ENCODE peak calls at places on chromosomes 16 and 17, in seven cellular contexts. E, S, L, K, H, V and B are unnamed samples.

GRCh38 chr16:2511128-2511785 is 2.5 kb upstream of the ATP6V0C start:
- DNase-seq in E (no peak), S (peak), L (peak), K (no peak), H (peak), V (no peak), B (no peak)

GRCh38 chr17:67365762-67366192 is 600 bp downstream of the PSMD12 start:
- DNase-seq in E (no peak), S (peak), L (no peak), K (no peak), H (peak), V (no peak), B (peak)

GRCh38 chr17:10050597-10051101 is 145.6 kb upstream of the RCVRN start:
- DNase-seq in E (no peak), S (no peak), L (no peak), K (no peak), H (peak), V (no peak), B (no peak)

GRCh38 chr16:2706085-2706484 is 13.9 kb downstream of the PRSS27 start:
- DNase-seq in E (no peak), S (no peak), L (no peak), K (no peak), H (no peak), V (no peak), B (no peak)

GRCh38 chr17:75799402-75799801 is 14.8 kb downstream of the UNK start:
- DNase-seq in E (no peak), S (no peak), L (no peak), K (no peak), H (no peak), V (no peak), B (no peak)

GRCh38 chr17:76390003-76390421 is 5.6 kb downstream of the SPHK1 start:
- DNase-seq in E (no peak), S (no peak), L (no peak), K (no peak), H (no peak), V (no peak), B (no peak)

GRCh38 chr16:19851476-19851875 is 33.2 kb downstream of the GPRC5B start:
- DNase-seq in E (no peak), S (no peak), L (no peak), K (no peak), H (no peak), V (no peak), B (no peak)

GRCh38 chr16:67986949-67987348 is 6.7 kb upstream of the DPEP3 start:
- DNase-seq in E (no peak), S (no peak), L (no peak), K (no peak), H (no peak), V (no peak), B (no peak)

GRCh38 chr16:4032768-4033167 is 83.5 kb downstream of the ADCY9 start:
- DNase-seq in E (no peak), S (no peak), L (no peak), K (no peak), H (peak), V (no peak), B (no peak)

GRCh38 chr16:84720180-84720579 is 20.4 kb downstream of the USP10 start:
- DNase-seq in E (no peak), S (peak), L (no peak), K (no peak), H (no peak), V (no peak), B (no peak)

GRCh38 chr16:4264546-4264945 is 8.3 kb downstream of the TFAP4 start:
- DNase-seq in E (no peak), S (no peak), L (no peak), K (no peak), H (peak), V (no peak), B (no peak)

GRCh38 chr16:28052274-28053128 is 11.0 kb downstream of the GSG1L start:
- DNase-seq in E (no peak), S (no peak), L (no peak), K (no peak), H (no peak), V (no peak), B (no peak)

GRCh38 chr17:42179911-42180410 is 981 bp downstream of the KCNH4 start:
- DNase-seq in E (peak), S (peak), L (peak), K (peak), H (peak), V (peak), B (no peak)

GRCh38 chr16:13940397-13940933 is 20.5 kb downstream of the ERCC4 start:
- DNase-seq in E (no peak), S (no peak), L (no peak), K (no peak), H (no peak), V (no peak), B (no peak)

GRCh38 chr17:233473-233941 is 52.1 kb upstream of the DOC2B start:
- DNase-seq in E (no peak), S (no peak), L (no peak), K (no peak), H (no peak), V (no peak), B (no peak)

GRCh38 chr17:55717898-55718735 is 4.5 kb downstream of the TMEM100 start:
- DNase-seq in E (peak), S (peak), L (peak), K (peak), H (peak), V (peak), B (no peak)

GRCh38 chr17:39018267-39019134 is 51.3 kb upstream of the FBXO47 start:
- DNase-seq in E (no peak), S (no peak), L (no peak), K (no peak), H (no peak), V (no peak), B (no peak)

GRCh38 chr17:75869282-75870141 is 8.9 kb downstream of the TRIM47 start:
- DNase-seq in E (no peak), S (no peak), L (no peak), K (no peak), H (peak), V (no peak), B (peak)

GRCh38 chr17:9643611-9644010 is 1.7 kb upstream of the USP43 start:
- DNase-seq in E (no peak), S (peak), L (no peak), K (no peak), H (no peak), V (no peak), B (no peak)

GRCh38 chr17:863880-864279 is 81.7 kb downstream of the MRM3 start:
- DNase-seq in E (no peak), S (no peak), L (no peak), K (no peak), H (no peak), V (no peak), B (no peak)

GRCh38 chr17:81635973-81636504 is 873 bp downstream of the NPLOC4 start:
- DNase-seq in E (no peak), S (no peak), L (no peak), K (no peak), H (no peak), V (peak), B (peak)

GRCh38 chr17:17929655-17930380 is 42.4 kb downstream of the TOM1L2 start:
- DNase-seq in E (no peak), S (no peak), L (no peak), K (no peak), H (no peak), V (no peak), B (no peak)

GRCh38 chr16:53094013-53094630 is 39.3 kb downstream of the CHD9 start:
- DNase-seq in E (no peak), S (no peak), L (no peak), K (no peak), H (no peak), V (no peak), B (peak)

GRCh38 chr16:10126686-10127085 is 55.5 kb downstream of the GRIN2A start:
- DNase-seq in E (no peak), S (peak), L (no peak), K (no peak), H (no peak), V (no peak), B (peak)